ENCODE peak calls at places on chromosomes 11 and 22, in four cellular contexts. One of them, this sample, is unnamed.
A peak's percentile ranks its signal among the peaks of the same experiment; 100 is the strongest.

GRCh38 chr11:111795333-111795985 is 29.3 kb upstream of the PPP2R1B start:
- DNase-seq in upper lobe of right lung: no peak
- DNase-seq in prostate gland: no peak
- DNase-seq in head of caudate nucleus: no peak
- DNase-seq in this sample: peak; percentile 84

GRCh38 chr11:91981995-91982394 is 242.6 kb upstream of the FAT3 start:
- DNase-seq in upper lobe of right lung: no peak
- DNase-seq in prostate gland: peak; percentile 26
- DNase-seq in head of caudate nucleus: no peak
- DNase-seq in this sample: peak; percentile 94

GRCh38 chr11:12540913-12541587 is 133.2 kb upstream of the TEAD1 start:
- DNase-seq in upper lobe of right lung: no peak
- DNase-seq in prostate gland: no peak
- DNase-seq in head of caudate nucleus: no peak
- DNase-seq in this sample: peak; percentile 94

GRCh38 chr11:62980133-62980760 is 4.5 kb downstream of the SLC22A6 start:
- DNase-seq in upper lobe of right lung: no peak
- DNase-seq in prostate gland: no peak
- DNase-seq in head of caudate nucleus: no peak
- DNase-seq in this sample: peak; percentile 7

GRCh38 chr11:31977343-31977742 is 113.5 kb upstream of the RCN1 start:
- DNase-seq in upper lobe of right lung: no peak
- DNase-seq in prostate gland: no peak
- DNase-seq in head of caudate nucleus: no peak
- DNase-seq in this sample: no peak

GRCh38 chr22:23847991-23848864 is 9.4 kb upstream of the DERL3 start:
- DNase-seq in upper lobe of right lung: no peak
- DNase-seq in prostate gland: no peak
- DNase-seq in head of caudate nucleus: no peak
- DNase-seq in this sample: no peak

GRCh38 chr11:506238-506949 is 648 bp downstream of the RNH1 start:
- DNase-seq in upper lobe of right lung: peak; percentile 99
- DNase-seq in prostate gland: peak; percentile 95
- DNase-seq in head of caudate nucleus: peak; percentile 96
- DNase-seq in this sample: peak; percentile 97

GRCh38 chr11:75596914-75597313 is 34.9 kb downstream of the SERPINH1 start:
- DNase-seq in upper lobe of right lung: no peak
- DNase-seq in prostate gland: no peak
- DNase-seq in head of caudate nucleus: no peak
- DNase-seq in this sample: no peak

GRCh38 chr11:120682866-120683265 is 171.3 kb downstream of the GRIK4 start:
- DNase-seq in upper lobe of right lung: no peak
- DNase-seq in prostate gland: no peak
- DNase-seq in head of caudate nucleus: no peak
- DNase-seq in this sample: peak; percentile 70

GRCh38 chr11:2138436-2139117 is 612 bp downstream of the IGF2 start:
- DNase-seq in upper lobe of right lung: no peak
- DNase-seq in prostate gland: no peak
- DNase-seq in head of caudate nucleus: no peak
- DNase-seq in this sample: no peak

GRCh38 chr11:65551572-65552398 is 6.4 kb downstream of the LTBP3 start:
- DNase-seq in upper lobe of right lung: peak; percentile 88
- DNase-seq in prostate gland: no peak
- DNase-seq in head of caudate nucleus: peak; percentile 27
- DNase-seq in this sample: no peak

GRCh38 chr11:124070906-124071621 is 29.9 kb upstream of the OR10G7 start:
- DNase-seq in upper lobe of right lung: peak; percentile 81
- DNase-seq in prostate gland: no peak
- DNase-seq in head of caudate nucleus: peak; percentile 73
- DNase-seq in this sample: peak; percentile 68

GRCh38 chr11:34570584-34570983 is 50.3 kb upstream of the EHF start:
- DNase-seq in upper lobe of right lung: no peak
- DNase-seq in prostate gland: peak; percentile 88
- DNase-seq in head of caudate nucleus: no peak
- DNase-seq in this sample: no peak

GRCh38 chr11:124114942-124115781 is at the start of gene VWA5A:
- DNase-seq in upper lobe of right lung: peak; percentile 84
- DNase-seq in prostate gland: peak; percentile 87
- DNase-seq in head of caudate nucleus: peak; percentile 81
- DNase-seq in this sample: peak; percentile 85

GRCh38 chr11:9120659-9121350 is 29.4 kb upstream of the SCUBE2 start:
- DNase-seq in upper lobe of right lung: no peak
- DNase-seq in prostate gland: no peak
- DNase-seq in head of caudate nucleus: no peak
- DNase-seq in this sample: no peak

GRCh38 chr11:117316197-117316961 is at the start of gene BACE1:
- DNase-seq in upper lobe of right lung: peak; percentile 88
- DNase-seq in prostate gland: peak; percentile 71
- DNase-seq in head of caudate nucleus: peak; percentile 92
- DNase-seq in this sample: peak; percentile 91